ENCODE peak calls at places on chromosomes 16 and 17, in five cellular contexts. W is NCI-H446; K is GM23338; V is nucleus accumbens; Y is activated CD4-positive, alpha-beta T cell treated with anti-CD3 and anti-CD28 coated beads, Interleukin-2, amount 50 U/mL, for 1 hour. L is an unnamed sample.

GRCh38 chr16:1100084-1100800 is 4.2 kb upstream of the C1QTNF8 start:
- DNase-seq in K (no peak), V (no peak), Y (no peak), W (no peak), L (no peak)

GRCh38 chr16:21656795-21657768 is 4.7 kb upstream of the IGSF6 start:
- DNase-seq in K (peak; percentile 81), W (no peak), Y (peak; percentile 15), V (no peak), L (peak; percentile 33)

GRCh38 chr16:60945225-60945624 is 1091.0 kb downstream of the CDH8 start:
- DNase-seq in K (peak; percentile 75), W (no peak), Y (no peak), V (no peak), L (no peak)

GRCh38 chr16:13923703-13924298 is 3.8 kb downstream of the ERCC4 start:
- DNase-seq in K (peak; percentile 66), Y (no peak), W (peak; percentile 32), V (no peak), L (no peak)

GRCh38 chr17:49692751-49693150 is 14.9 kb upstream of the SPOP start:
- DNase-seq in K (no peak), V (no peak), W (no peak), Y (no peak), L (no peak)

GRCh38 chr16:159136-159849 is 6.5 kb upstream of the HBM start:
- DNase-seq in Y (no peak), K (no peak), W (no peak), V (no peak), L (no peak)

GRCh38 chr17:82217530-82218204 is 5.0 kb upstream of the CCDC57 start:
- DNase-seq in Y (no peak), W (no peak), V (no peak), K (no peak), L (no peak)

GRCh38 chr16:4472880-4473279 is 1.5 kb downstream of the NMRAL1 start:
- DNase-seq in K (no peak), Y (no peak), W (no peak), V (no peak), L (no peak)

GRCh38 chr16:57009641-57010170 is 20.3 kb downstream of the NLRC5 start:
- DNase-seq in K (no peak), V (no peak), W (no peak), Y (no peak), L (no peak)

GRCh38 chr16:79293831-79294230 is 306.7 kb downstream of the MAF start:
- DNase-seq in Y (no peak), W (no peak), K (no peak), V (no peak), L (no peak)

GRCh38 chr17:48729335-48730239 is 1.0 kb upstream of the HOXB13 start:
- DNase-seq in W (no peak), Y (no peak), V (no peak), K (no peak), L (no peak)

GRCh38 chr17:76755285-76755684 is 17.4 kb downstream of the MFSD11 start:
- DNase-seq in K (no peak), Y (no peak), W (no peak), V (no peak), L (no peak)

GRCh38 chr16:89395150-89396142 is 94.9 kb downstream of the ANKRD11 start:
- DNase-seq in W (peak; percentile 57), Y (no peak), K (no peak), V (peak; percentile 57), L (no peak)

GRCh38 chr17:50935201-50936124 is 69.3 kb upstream of the TOB1 start:
- DNase-seq in K (no peak), Y (no peak), W (no peak), V (peak; percentile 62), L (no peak)

GRCh38 chr17:67546578-67547527 is 169.8 kb downstream of the PITPNC1 start:
- DNase-seq in W (no peak), Y (no peak), K (peak; percentile 40), V (no peak), L (no peak)

GRCh38 chr16:55672471-55672870 is 16.7 kb downstream of the SLC6A2 start:
- DNase-seq in Y (no peak), K (no peak), W (no peak), V (no peak), L (no peak)

GRCh38 chr16:73154063-73154870 is 106.3 kb upstream of the ZFHX3 start:
- DNase-seq in V (peak; percentile 10), K (no peak), W (no peak), Y (no peak), L (no peak)

GRCh38 chr16:66263168-66263972 is 103.1 kb upstream of the CDH5 start:
- DNase-seq in V (no peak), W (no peak), K (no peak), Y (no peak), L (no peak)

GRCh38 chr16:81651758-81652718 is 127.1 kb upstream of the PLCG2 start:
- DNase-seq in Y (no peak), W (no peak), K (no peak), V (no peak), L (no peak)